ENCODE peak calls at places on chromosomes 6 and 20, in nine cellular contexts. A, O, P, N, H, I, U, Z and X are unnamed samples.

GRCh38 chr6:31734703-31735500 is 1.4 kb downstream of the CLIC1 start:
- DNase-seq in A (peak), U (peak), P (peak), Z (peak), N (peak), O (peak), H (no peak), I (peak), X (peak)

GRCh38 chr20:38466171-38466570 is 6.5 kb upstream of the RALGAPB start:
- DNase-seq in Z (no peak), A (no peak), O (no peak), H (no peak), N (no peak), I (no peak), P (no peak), U (no peak), X (no peak)

GRCh38 chr20:11451793-11452291 is 465.9 kb upstream of the BTBD3 start:
- DNase-seq in I (no peak), O (no peak), P (no peak), A (peak), N (peak), H (no peak), U (no peak), Z (no peak), X (no peak)

GRCh38 chr20:1830240-1830639 is 65.0 kb upstream of the SIRPA start:
- DNase-seq in U (no peak), A (no peak), O (no peak), N (peak), H (peak), P (peak), Z (peak), I (peak), X (peak)

GRCh38 chr20:10447028-10447427 is 11.9 kb downstream of the SLX4IP start:
- DNase-seq in U (no peak), H (no peak), N (peak), O (no peak), I (no peak), Z (no peak), A (no peak), P (peak), X (peak)

GRCh38 chr6:153043719-153044118 is 41.2 kb upstream of the MTRF1L start:
- DNase-seq in P (peak), N (no peak), O (no peak), Z (no peak), H (no peak), U (no peak), I (no peak), A (no peak), X (peak)

GRCh38 chr6:39923394-39923793 is 10.9 kb downstream of the MOCS1 start:
- DNase-seq in A (no peak), Z (peak), P (peak), O (peak), N (no peak), I (no peak), U (peak), H (no peak), X (peak)

GRCh38 chr6:56040875-56041274 is 165.5 kb upstream of the BMP5 start:
- DNase-seq in N (peak), Z (no peak), U (no peak), I (no peak), O (no peak), P (no peak), A (no peak), H (no peak), X (no peak)

GRCh38 chr6:159594106-159594749 is 98.8 kb downstream of the SOD2 start:
- DNase-seq in P (no peak), O (no peak), A (no peak), U (no peak), I (no peak), H (no peak), N (peak), Z (no peak), X (peak)

GRCh38 chr20:62694106-62694505 is 14.5 kb upstream of the NTSR1 start:
- DNase-seq in U (no peak), A (no peak), O (no peak), P (no peak), Z (no peak), I (no peak), H (no peak), N (no peak), X (no peak)

GRCh38 chr6:36949636-36950035 is 4.9 kb upstream of the PI16 start:
- DNase-seq in N (peak), O (no peak), Z (peak), H (no peak), I (no peak), P (no peak), U (no peak), A (no peak), X (peak)

GRCh38 chr6:170253226-170253909 is 37.5 kb downstream of the DLL1 start:
- DNase-seq in O (no peak), P (no peak), I (no peak), H (no peak), Z (no peak), A (no peak), U (no peak), N (no peak), X (no peak)

GRCh38 chr6:154480144-154480639 is 30.3 kb downstream of the CNKSR3 start:
- DNase-seq in P (no peak), I (no peak), N (no peak), A (no peak), O (no peak), U (no peak), Z (no peak), H (no peak), X (no peak)

GRCh38 chr6:3540980-3541379 is 84.1 kb upstream of the SLC22A23 start:
- DNase-seq in U (no peak), H (no peak), I (no peak), Z (peak), N (no peak), A (no peak), P (no peak), O (no peak), X (no peak)

GRCh38 chr6:56372621-56373020 is 125.2 kb upstream of the COL21A1 start:
- DNase-seq in U (no peak), P (no peak), I (no peak), N (no peak), O (no peak), Z (no peak), A (no peak), H (no peak), X (no peak)

GRCh38 chr20:2738331-2738730 is 45.8 kb downstream of the EBF4 start:
- DNase-seq in P (no peak), O (no peak), N (no peak), A (no peak), U (no peak), H (no peak), Z (no peak), I (no peak), X (no peak)

GRCh38 chr20:8721098-8721497 is 347.8 kb upstream of the PLCB4 start:
- DNase-seq in P (peak), U (no peak), O (no peak), I (peak), N (peak), A (peak), H (peak), Z (peak), X (peak)

GRCh38 chr6:106125925-106126435 is 39.8 kb downstream of the PRDM1 start:
- DNase-seq in O (no peak), I (no peak), U (no peak), P (no peak), N (no peak), Z (no peak), A (no peak), H (no peak), X (no peak)

GRCh38 chr6:127162808-127163207 is 44.3 kb downstream of the RSPO3 start:
- DNase-seq in N (peak), Z (no peak), O (no peak), A (no peak), U (no peak), I (no peak), H (no peak), P (no peak), X (no peak)

GRCh38 chr6:19637010-19637409 is 200.2 kb upstream of the ID4 start:
- DNase-seq in Z (no peak), N (no peak), A (no peak), U (no peak), O (no peak), I (no peak), P (no peak), H (no peak), X (no peak)

GRCh38 chr6:46175446-46175845 is 4.7 kb upstream of the ENPP5 start:
- DNase-seq in A (no peak), H (no peak), Z (no peak), P (no peak), I (no peak), N (no peak), U (no peak), O (no peak), X (no peak)

GRCh38 chr6:4656106-4656505 is 120.1 kb upstream of the CDYL start:
- DNase-seq in N (no peak), U (no peak), H (no peak), I (no peak), Z (no peak), A (no peak), P (no peak), O (no peak), X (no peak)

GRCh38 chr20:55200317-55200716 is 724.9 kb downstream of the DOK5 start:
- DNase-seq in Z (no peak), N (no peak), U (no peak), A (no peak), P (no peak), I (no peak), O (no peak), H (no peak), X (no peak)

GRCh38 chr6:137728386-137729349 is 138.4 kb upstream of the TNFAIP3 start:
- DNase-seq in U (no peak), O (no peak), I (peak), Z (no peak), A (peak), H (peak), N (peak), P (peak), X (peak)

GRCh38 chr6:122871079-122871478 is 82.0 kb downstream of the SMPDL3A start:
- DNase-seq in N (peak), Z (no peak), I (no peak), O (no peak), A (peak), U (no peak), H (no peak), P (no peak), X (no peak)

GRCh38 chr6:97392735-97393134 is 109.7 kb upstream of the MMS22L start:
- DNase-seq in N (no peak), P (no peak), U (no peak), O (no peak), A (no peak), Z (no peak), I (no peak), H (no peak), X (no peak)

GRCh38 chr6:33583591-33584155 is 3.6 kb upstream of the BAK1 start:
- DNase-seq in O (no peak), U (no peak), P (no peak), A (peak), H (no peak), Z (no peak), I (no peak), N (peak), X (no peak)

GRCh38 chr20:10591956-10592521 is 81.8 kb downstream of the JAG1 start:
- DNase-seq in I (no peak), Z (no peak), O (no peak), A (no peak), U (no peak), H (no peak), P (no peak), N (no peak), X (peak)

GRCh38 chr6:5537967-5538366 is 276.7 kb downstream of the FARS2 start:
- DNase-seq in U (no peak), Z (no peak), O (no peak), I (no peak), H (no peak), A (no peak), N (peak), P (no peak), X (no peak)

GRCh38 chr6:15254074-15254975 is 8.5 kb downstream of the JARID2 start:
- DNase-seq in I (no peak), O (no peak), Z (no peak), A (peak), N (peak), H (no peak), P (no peak), U (no peak), X (peak)

GRCh38 chr20:62955519-62956386 is 3.2 kb downstream of the SLC17A9 start:
- DNase-seq in O (peak), A (no peak), H (no peak), N (no peak), I (no peak), P (peak), Z (no peak), U (no peak), X (peak)

GRCh38 chr6:104566411-104566810 is 293.3 kb downstream of the HACE1 start:
- DNase-seq in N (peak), H (no peak), O (no peak), A (no peak), U (no peak), P (no peak), I (no peak), Z (no peak), X (peak)

GRCh38 chr6:48994811-48995210 is 468.2 kb downstream of the MMUT start:
- DNase-seq in P (no peak), H (no peak), N (no peak), I (no peak), O (no peak), U (peak), Z (no peak), A (no peak), X (no peak)

GRCh38 chr6:5663739-5664138 is 343.0 kb downstream of the NRN1 start:
- DNase-seq in N (no peak), A (no peak), Z (no peak), O (no peak), I (no peak), P (no peak), H (no peak), U (no peak), X (no peak)

DNA sequence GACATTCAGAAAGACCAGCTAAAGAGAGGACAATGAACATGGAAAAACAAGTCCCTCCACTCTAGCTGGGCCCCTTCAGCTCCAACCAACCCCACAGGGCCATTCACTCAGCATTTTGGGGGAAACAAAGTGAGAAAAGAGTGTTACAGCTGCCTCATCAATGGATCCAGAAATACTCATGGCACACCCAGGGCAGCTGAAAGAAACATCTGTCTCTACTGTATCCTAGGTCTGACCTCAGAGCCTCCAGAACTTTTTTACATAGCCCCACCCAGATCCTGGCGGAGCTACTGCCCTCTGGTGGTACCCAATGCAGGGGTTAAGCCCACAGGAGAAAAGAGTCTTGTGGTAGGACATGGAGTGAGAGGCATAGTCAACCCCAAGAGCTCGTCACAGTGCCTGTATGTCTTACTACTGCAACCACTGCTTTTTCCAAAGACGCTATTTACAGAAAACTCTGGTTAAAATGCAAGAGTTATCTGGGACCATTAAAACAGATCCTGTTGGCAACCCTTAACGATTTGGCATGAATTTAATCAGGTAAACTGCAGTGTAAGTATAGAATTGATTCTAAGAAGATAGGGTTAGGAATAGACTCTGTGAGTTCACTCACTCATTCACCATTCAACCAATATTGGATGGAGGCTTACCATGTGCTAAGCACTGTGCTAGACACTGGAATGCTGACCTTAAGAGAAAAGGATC is 37.4 kb upstream of the FAM83C start:
- DNase-seq in A (peak), O (no peak), P (peak), I (no peak), U (no peak), H (peak), Z (no peak), N (no peak), X (peak)
- TF ChIP-seq CTCF in A (peak), O (peak), P (peak), I (no peak), U (peak), H (peak), Z (no peak), N (peak), X (peak)

GRCh38 chr6:98841114-98841513 is 6.7 kb downstream of the POU3F2 start:
- DNase-seq in U (no peak), P (no peak), I (no peak), Z (no peak), H (no peak), N (no peak), A (no peak), O (no peak), X (no peak)

GRCh38 chr6:98840385-98840784 is 6.0 kb downstream of the POU3F2 start:
- DNase-seq in H (no peak), P (no peak), O (no peak), Z (no peak), U (no peak), A (peak), I (no peak), N (no peak), X (no peak)

GRCh38 chr6:98838027-98838426 is 3.7 kb downstream of the POU3F2 start:
- DNase-seq in U (no peak), O (no peak), P (no peak), N (no peak), H (no peak), Z (no peak), I (no peak), A (peak), X (no peak)

GRCh38 chr6:98841589-98842488 is 7.5 kb downstream of the POU3F2 start:
- DNase-seq in Z (no peak), H (no peak), O (no peak), P (no peak), A (peak), I (no peak), U (no peak), N (no peak), X (no peak)

GRCh38 chr6:98839788-98840361 is 5.5 kb downstream of the POU3F2 start:
- DNase-seq in Z (no peak), A (peak), N (peak), I (no peak), H (no peak), U (no peak), P (no peak), O (no peak), X (no peak)
- TF ChIP-seq CTCF in Z (no peak), A (peak), N (peak), I (no peak), H (no peak), U (no peak), P (no peak), O (no peak), X (peak)

GRCh38 chr6:169158750-169159149 is 94.9 kb downstream of the THBS2 start:
- DNase-seq in A (no peak), H (no peak), N (no peak), P (no peak), O (no peak), I (no peak), U (no peak), Z (peak), X (no peak)
- TF ChIP-seq CTCF in A (no peak), H (no peak), N (no peak), P (no peak), O (no peak), I (no peak), U (no peak), Z (no peak), X (no peak)

GRCh38 chr6:166259296-166259977 is 48.8 kb downstream of the PRR18 start:
- DNase-seq in O (peak), A (peak), P (no peak), N (no peak), I (no peak), U (no peak), H (no peak), Z (no peak), X (no peak)

GRCh38 chr6:166258854-166259276 is 49.3 kb downstream of the PRR18 start:
- DNase-seq in Z (no peak), P (no peak), U (no peak), N (no peak), I (no peak), O (peak), H (no peak), A (no peak), X (no peak)

GRCh38 chr6:166262738-166263515 is 45.3 kb downstream of the PRR18 start:
- DNase-seq in O (no peak), N (no peak), A (no peak), H (no peak), U (no peak), P (no peak), Z (no peak), I (no peak), X (no peak)

GRCh38 chr6:166253277-166254229 is 54.6 kb downstream of the PRR18 start:
- DNase-seq in I (no peak), P (no peak), N (peak), H (peak), Z (peak), A (peak), U (no peak), O (peak), X (no peak)

DNA sequence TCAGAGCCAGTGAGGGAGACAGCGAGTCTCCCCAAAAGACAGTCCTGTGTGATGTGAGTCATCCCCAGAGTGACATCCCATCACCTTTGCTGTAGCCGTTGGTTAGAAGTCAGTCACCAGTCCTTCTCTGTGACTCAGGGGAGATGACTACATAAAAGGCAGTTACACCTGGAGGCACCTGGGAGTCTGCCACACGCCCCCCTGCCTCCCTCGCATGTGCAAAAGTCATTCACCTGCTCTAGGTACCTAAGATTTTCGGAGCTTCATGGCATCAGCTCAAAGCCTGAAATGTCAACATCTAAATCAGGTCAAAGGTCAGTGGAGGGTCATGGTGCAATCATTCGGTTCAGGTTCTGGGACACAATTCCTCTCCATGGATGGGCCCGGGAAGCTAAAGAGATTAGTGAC is 50.3 kb downstream of the PRR18 start:
- DNase-seq in O (no peak), I (no peak), H (no peak), N (no peak), A (no peak), U (no peak), P (no peak), Z (peak), X (peak)
- TF ChIP-seq CTCF in O (no peak), I (no peak), H (no peak), N (no peak), A (no peak), U (no peak), P (no peak), Z (no peak), X (no peak)

DNA sequence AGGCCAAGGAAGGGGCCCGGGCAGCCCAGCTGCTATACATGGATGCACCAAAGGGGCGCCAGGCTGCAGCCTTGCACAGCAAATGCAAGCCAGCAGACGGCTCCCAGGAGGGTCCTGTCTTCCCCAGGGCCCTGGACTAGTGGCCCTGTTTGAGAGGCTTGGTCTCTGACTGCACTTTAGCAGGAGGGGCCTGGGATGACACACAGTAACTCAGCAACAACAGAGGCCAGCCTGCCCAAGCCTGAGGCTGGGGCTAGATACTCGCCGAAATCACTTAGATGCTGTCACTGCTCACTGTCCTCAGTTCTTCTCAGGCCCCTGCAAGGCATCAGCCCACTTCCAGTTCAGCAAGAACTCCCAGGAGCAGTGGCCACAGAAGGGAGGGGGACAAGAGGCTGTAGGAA is 73.5 kb downstream of the TRAM2 start:
- DNase-seq in U (peak), P (no peak), A (peak), H (no peak), Z (no peak), N (no peak), O (no peak), I (no peak), X (no peak)
- TF ChIP-seq CTCF in U (no peak), P (no peak), A (peak), H (no peak), Z (no peak), N (peak), O (no peak), I (no peak), X (no peak)

GRCh38 chr6:145887969-145888368 is 73.4 kb upstream of the FBXO30 start:
- DNase-seq in H (no peak), I (no peak), Z (no peak), U (no peak), N (peak), A (no peak), P (no peak), O (no peak), X (peak)
- TF ChIP-seq CTCF in H (peak), I (peak), Z (peak), U (peak), N (peak), A (peak), P (no peak), O (peak), X (peak)